ENCODE peak calls at places on chromosomes 11 and 22, in six cellular contexts. D, Q, M, Y, R and F are unnamed samples.

GRCh38 chr11:41320233-41320993 is 139.0 kb downstream of the LRRC4C start:
- DNase-seq in D (no peak), Y (no peak), R (no peak), Q (no peak), M (no peak), F (no peak)

GRCh38 chr11:19201737-19202605 is at the start of gene CSRP3:
- DNase-seq in D (no peak), Q (peak; percentile 28), R (no peak), M (no peak), Y (no peak), F (no peak)

GRCh38 chr11:44339530-44339883 is 29.6 kb upstream of the ALX4 start:
- DNase-seq in M (no peak), Q (no peak), R (no peak), Y (no peak), D (no peak), F (no peak)

GRCh38 chr11:65468874-65469333 is 29.9 kb upstream of the MALAT1 start:
- DNase-seq in Y (peak; percentile 81), D (peak; percentile 95), Q (no peak), R (peak; percentile 46), M (peak; percentile 79), F (peak; percentile 83)

GRCh38 chr22:39678862-39679490 is 108.4 kb downstream of the CACNA1I start:
- DNase-seq in Y (no peak), R (no peak), Q (no peak), D (no peak), M (no peak), F (no peak)

GRCh38 chr11:116312560-116313340 is 460.0 kb downstream of the BUD13 start:
- DNase-seq in Q (no peak), M (no peak), Y (no peak), D (peak; percentile 71), R (no peak), F (no peak)

GRCh38 chr11:20027546-20028014 is 132.7 kb downstream of the DBX1 start:
- DNase-seq in M (no peak), Y (no peak), D (no peak), Q (no peak), R (no peak), F (no peak)

GRCh38 chr22:22168190-22168940 is 76.2 kb upstream of the VPREB1 start:
- DNase-seq in Y (peak; percentile 88), M (peak; percentile 62), R (no peak), D (no peak), Q (no peak), F (peak; percentile 60)

GRCh38 chr11:119810478-119811232 is 81.7 kb upstream of the NECTIN1 start:
- DNase-seq in M (no peak), Y (no peak), R (no peak), Q (no peak), D (no peak), F (no peak)

GRCh38 chr11:48082771-48083170 is 102.4 kb downstream of the PTPRJ start:
- DNase-seq in Y (no peak), D (no peak), M (no peak), R (no peak), Q (no peak), F (no peak)

GRCh38 chr22:49040754-49041467 is 786.8 kb downstream of the BRD1 start:
- DNase-seq in Y (no peak), M (no peak), R (no peak), D (no peak), Q (no peak), F (no peak)

GRCh38 chr11:1260023-1260501 is 37.2 kb downstream of the MUC5B start:
- DNase-seq in R (no peak), Y (peak; percentile 42), M (peak; percentile 57), Q (peak; percentile 76), D (peak; percentile 91), F (peak; percentile 72)

GRCh38 chr11:38824573-38824972 is 2226.5 kb upstream of the RAG2 start:
- DNase-seq in D (no peak), M (no peak), R (no peak), Q (no peak), Y (no peak), F (no peak)

GRCh38 chr11:63518548-63518947 is 12.7 kb downstream of the LGALS12 start:
- DNase-seq in D (no peak), Q (no peak), M (no peak), R (no peak), Y (no peak), F (no peak)

GRCh38 chr11:4636962-4637661 is at the start of gene OR51D1:
- DNase-seq in Y (peak; percentile 43), D (peak; percentile 75), M (peak; percentile 72), Q (peak; percentile 84), R (peak; percentile 54), F (peak; percentile 68)

GRCh38 chr22:19597399-19597735 is 73.2 kb upstream of the CLDN5 start:
- DNase-seq in Q (no peak), D (no peak), R (no peak), Y (no peak), M (no peak), F (no peak)

GRCh38 chr11:120055646-120056045 is 82.3 kb downstream of the TRIM29 start:
- DNase-seq in Y (no peak), Q (no peak), D (no peak), R (no peak), M (no peak), F (no peak)

GRCh38 chr11:120337133-120337895 is 1.1 kb downstream of the ARHGEF12 start:
- DNase-seq in D (peak; percentile 67), Q (no peak), R (no peak), Y (no peak), M (no peak), F (no peak)

GRCh38 chr11:107929611-107930200 is 1.5 kb downstream of the RAB39A start:
- DNase-seq in D (no peak), M (peak; percentile 53), Q (no peak), R (no peak), Y (no peak), F (peak; percentile 60)

GRCh38 chr11:48096588-48097525 is 116.5 kb downstream of the PTPRJ start:
- DNase-seq in Q (no peak), M (no peak), Y (peak; percentile 35), R (no peak), D (no peak), F (no peak)

GRCh38 chr11:27406498-27407354 is 43.7 kb upstream of the CCDC34 start:
- DNase-seq in M (no peak), R (no peak), Y (no peak), Q (no peak), D (no peak), F (no peak)

GRCh38 chr11:42521994-42522393 is 789.8 kb upstream of the API5 start:
- DNase-seq in R (no peak), Q (no peak), M (no peak), Y (no peak), D (no peak), F (no peak)

GRCh38 chr11:7004482-7004881 is 15.7 kb downstream of the ZNF214 start:
- DNase-seq in R (no peak), M (no peak), D (no peak), Q (no peak), Y (no peak), F (no peak)

GRCh38 chr22:49638788-49639187 is 188.9 kb downstream of the BRD1 start:
- DNase-seq in R (no peak), D (no peak), M (no peak), Y (no peak), Q (peak; percentile 35), F (no peak)

GRCh38 chr11:69830086-69830485 is 10.9 kb upstream of the FGF3 start:
- DNase-seq in M (no peak), Y (no peak), R (no peak), D (no peak), Q (no peak), F (no peak)

GRCh38 chr11:46006418-46007070 is 84.1 kb downstream of the LARGE2 start:
- DNase-seq in Q (peak; percentile 62), Y (peak; percentile 63), D (no peak), R (no peak), M (peak; percentile 59), F (peak; percentile 67)

GRCh38 chr11:88280673-88281316 is 56.7 kb downstream of the CTSC start:
- DNase-seq in M (no peak), Y (no peak), D (no peak), R (no peak), Q (no peak), F (no peak)

GRCh38 chr11:69674267-69674885 is 777 bp downstream of the LTO1 start:
- DNase-seq in D (no peak), R (no peak), Y (no peak), Q (peak; percentile 82), M (no peak), F (no peak)

GRCh38 chr11:78338138-78338537 is 79.5 kb downstream of the GAB2 start:
- DNase-seq in M (no peak), D (no peak), Y (no peak), Q (no peak), R (no peak), F (no peak)

GRCh38 chr22:46058591-46059519 is 81.9 kb upstream of the WNT7B start:
- DNase-seq in M (no peak), Q (no peak), Y (no peak), R (no peak), D (peak; percentile 41), F (no peak)

GRCh38 chr22:27443315-27443714 is 358.2 kb downstream of the MN1 start:
- DNase-seq in R (no peak), D (no peak), M (no peak), Q (no peak), Y (no peak), F (no peak)

GRCh38 chr22:19773470-19774040 is 13.0 kb downstream of the TBX1 start:
- DNase-seq in D (no peak), R (no peak), M (no peak), Y (no peak), Q (no peak), F (no peak)

GRCh38 chr11:114159320-114159719 is 99.8 kb downstream of the ZBTB16 start:
- DNase-seq in M (no peak), D (no peak), Q (no peak), R (no peak), Y (no peak), F (no peak)

GRCh38 chr22:23777776-23778575 is 5.3 kb downstream of the MMP11 start:
- DNase-seq in R (no peak), M (no peak), Y (no peak), D (no peak), Q (no peak), F (no peak)

GRCh38 chr11:106421673-106422292 is 344.3 kb downstream of the AASDHPPT start:
- DNase-seq in D (no peak), Q (no peak), Y (no peak), R (no peak), M (no peak), F (no peak)

GRCh38 chr11:16789061-16789415 is 50.6 kb downstream of the C11orf58 start:
- DNase-seq in Q (no peak), M (no peak), D (no peak), R (no peak), Y (no peak), F (no peak)

GRCh38 chr11:108620958-108621772 is 27.6 kb upstream of the EXPH5 start:
- DNase-seq in D (no peak), M (peak; percentile 55), R (no peak), Q (no peak), Y (no peak), F (peak; percentile 65)